ENCODE peak calls at places on chromosome 14, in five cellular contexts. G, Q, W, A and C are unnamed samples.

GRCh38 chr14:105268736-105269354 is 20.5 kb downstream of the BTBD6 start:
- DNase-seq in G (no peak), Q (no peak), W (no peak), A (no peak), C (no peak)

GRCh38 chr14:89621009-89621421 is 204.0 kb upstream of the FOXN3 start:
- DNase-seq in G (no peak), Q (no peak), W (no peak), A (no peak), C (peak; percentile 55)

GRCh38 chr14:73269729-73270651 is 32.7 kb downstream of the PAPLN start:
- DNase-seq in G (peak; percentile 43), Q (peak; percentile 64), W (no peak), A (peak; percentile 31), C (no peak)

GRCh38 chr14:97411938-97412612 is 614.9 kb downstream of the VRK1 start:
- DNase-seq in G (no peak), Q (no peak), W (no peak), A (no peak), C (no peak)

GRCh38 chr14:80978403-80978802 is 23.0 kb downstream of the TSHR start:
- DNase-seq in G (no peak), Q (no peak), W (no peak), A (no peak), C (no peak)

GRCh38 chr14:56119221-56119967 is 1.2 kb downstream of the PELI2 start:
- DNase-seq in G (peak; percentile 61), Q (peak; percentile 73), W (peak; percentile 13), A (peak; percentile 47), C (no peak)

GRCh38 chr14:96281486-96281885 is 25.5 kb downstream of the BDKRB1 start:
- DNase-seq in G (no peak), Q (no peak), W (no peak), A (no peak), C (no peak)

GRCh38 chr14:61101803-61102548 is 120.9 kb downstream of the SLC38A6 start:
- DNase-seq in G (no peak), Q (no peak), W (no peak), A (peak; percentile 76), C (no peak)

GRCh38 chr14:100881211-100882025 is 22.1 kb downstream of the RTL1 start:
- DNase-seq in G (no peak), Q (no peak), W (no peak), A (no peak), C (no peak)

GRCh38 chr14:54652188-54652889 is 85.4 kb downstream of the SAMD4A start:
- DNase-seq in G (peak; percentile 90), Q (peak; percentile 90), W (peak; percentile 91), A (peak; percentile 100), C (no peak)

GRCh38 chr14:77108753-77109152 is 10.7 kb downstream of the CIPC start:
- DNase-seq in G (no peak), Q (no peak), W (no peak), A (no peak), C (no peak)

GRCh38 chr14:74954232-74954946 is 1.0 kb downstream of the PGF start:
- DNase-seq in G (peak; percentile 63), Q (no peak), W (no peak), A (no peak), C (no peak)

GRCh38 chr14:35384386-35385041 is 20.0 kb downstream of the NFKBIA start:
- DNase-seq in G (peak; percentile 79), Q (no peak), W (no peak), A (peak; percentile 96), C (no peak)

GRCh38 chr14:104292084-104292970 is 153.9 kb downstream of the KIF26A start:
- DNase-seq in G (no peak), Q (peak; percentile 31), W (no peak), A (no peak), C (peak; percentile 21)

GRCh38 chr14:34027990-34028490 is 77.2 kb upstream of the EGLN3 start:
- DNase-seq in G (no peak), Q (no peak), W (no peak), A (no peak), C (no peak)

DNA sequence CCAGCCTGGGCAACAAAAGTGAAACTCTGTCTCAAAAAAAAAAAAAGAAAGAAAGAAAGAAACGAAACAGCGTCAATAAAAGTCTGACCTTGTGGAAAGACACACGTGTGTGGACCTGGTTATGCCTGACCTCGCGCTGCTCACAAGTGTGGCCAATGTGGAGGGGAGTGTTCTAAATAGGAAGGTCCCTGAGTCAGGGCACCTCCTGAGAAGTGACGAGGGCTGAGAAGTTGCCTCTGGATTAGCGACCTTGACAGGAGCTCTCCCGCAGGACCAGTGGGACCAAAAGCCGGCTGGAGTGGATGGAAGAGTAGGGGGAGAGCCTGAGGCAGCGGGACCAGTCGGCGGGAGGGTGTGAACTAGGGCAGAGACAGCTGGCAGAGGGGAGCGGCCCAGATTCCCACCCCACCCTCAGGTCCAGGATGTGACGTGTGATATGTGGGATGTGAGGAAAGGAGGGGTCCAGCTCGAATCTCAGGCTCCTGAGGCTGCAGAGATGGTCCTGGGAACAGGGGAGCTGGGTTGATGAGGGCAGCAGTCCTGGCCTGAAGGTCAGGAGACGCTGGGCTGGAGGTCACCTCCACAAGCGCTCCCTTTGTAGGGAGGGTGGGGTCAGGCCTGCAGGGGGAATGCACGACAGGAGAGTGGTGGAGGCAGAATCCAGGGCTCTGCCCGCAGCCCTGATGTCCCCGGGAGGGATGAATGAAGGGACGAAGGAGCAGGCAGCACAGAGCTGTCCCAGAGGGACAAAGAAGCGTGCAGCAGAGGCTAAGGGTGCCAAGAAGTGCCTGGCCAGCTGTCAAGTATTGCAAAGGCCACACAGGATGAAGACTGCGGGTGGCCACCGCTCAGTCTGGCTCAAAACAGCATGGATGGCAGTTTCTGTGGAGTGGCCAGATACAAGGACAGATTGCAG is 24.8 kb upstream of the GPR68 start:
- DNase-seq in G (no peak), Q (no peak), W (no peak), A (no peak), C (no peak)
- H3K4me3 ChIP-seq in G (no peak overlapping the region), Q (peak overlapping the region; percentile 26), W (no peak overlapping the region), A (no peak overlapping the region), C (no peak overlapping the region)

GRCh38 chr14:39972704-39973103 is 540.5 kb upstream of the FBXO33 start:
- DNase-seq in G (no peak), Q (no peak), W (no peak), A (no peak), C (no peak)
- H3K4me3 ChIP-seq in G (no peak overlapping the region), Q (no peak overlapping the region), W (no peak overlapping the region), A (no peak overlapping the region), C (no peak overlapping the region)

DNA sequence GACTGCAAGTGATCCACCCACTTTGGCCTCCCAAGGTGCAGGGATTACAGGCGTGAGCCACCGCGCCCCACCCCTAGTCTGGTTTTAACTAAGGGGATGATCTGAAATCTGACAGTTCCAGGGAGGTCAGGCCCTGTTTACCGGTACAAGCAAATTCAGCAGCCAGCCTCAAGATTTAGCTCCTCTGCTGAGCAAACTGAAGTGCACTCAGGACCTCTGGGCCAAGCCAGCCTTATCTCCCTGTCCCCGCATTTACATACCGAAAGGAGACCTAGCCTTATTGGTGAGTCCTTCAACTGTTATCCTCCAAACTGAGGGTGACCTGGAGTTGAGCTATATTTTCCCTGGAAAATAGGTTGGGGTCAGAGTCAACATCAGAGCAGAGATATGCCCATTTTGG is 835 bp upstream of the ABHD4 start:
- DNase-seq in G (no peak), Q (no peak), W (no peak), A (no peak), C (no peak)
- H3K4me3 ChIP-seq in G (no peak overlapping the region), Q (no peak overlapping the region), W (peak overlapping the region; percentile 84), A (no peak overlapping the region), C (peak overlapping the region; percentile 90)

GRCh38 chr14:21096889-21097615 is 1.4 kb downstream of the ZNF219 start:
- DNase-seq in G (no peak), Q (no peak), W (no peak), A (no peak), C (no peak)

GRCh38 chr14:21095430-21096205 is 2.8 kb downstream of the ZNF219 start:
- DNase-seq in G (no peak), Q (no peak), W (no peak), A (peak; percentile 32), C (no peak)

GRCh38 chr14:21098134-21098891 is at the start of gene ZNF219:
- DNase-seq in G (peak; percentile 75), Q (no peak), W (peak; percentile 57), A (peak; percentile 48), C (peak; percentile 65)

GRCh38 chr14:21097616-21098133 is 780 bp downstream of the ZNF219 start:
- DNase-seq in G (peak; percentile 65), Q (no peak), W (no peak), A (no peak), C (no peak)

DNA sequence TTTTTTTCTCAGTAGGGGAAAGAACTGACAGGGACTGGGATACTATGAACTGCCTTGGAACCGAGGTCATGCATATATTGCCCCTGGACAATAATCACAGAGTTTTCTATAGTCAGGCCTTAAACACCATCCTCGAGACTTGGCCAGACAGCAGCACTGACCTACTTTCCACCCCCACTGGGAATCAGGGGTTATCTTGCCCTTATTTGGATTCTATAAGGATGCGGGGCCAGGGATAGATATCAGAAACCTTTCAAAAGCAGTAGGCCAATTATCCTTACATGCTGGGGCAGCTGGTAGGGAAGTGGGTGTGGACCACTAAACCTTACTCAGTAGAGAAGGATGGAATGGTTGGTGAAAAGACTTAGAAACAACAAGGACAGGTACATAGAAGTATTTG is 2.0 kb downstream of the ZNF219 start:
- DNase-seq in G (no peak), Q (no peak), W (no peak), A (no peak), C (no peak)
- H3K4me3 ChIP-seq in G (no peak overlapping the region), Q (no peak overlapping the region), W (no peak overlapping the region), A (no peak overlapping the region), C (no peak overlapping the region)